ENCODE peak calls at places on chromosome 4, in nine cellular contexts. B, S, E, M, G, Y, O, R and U are unnamed samples.

GRCh38 chr4:168183717-168184571 is 91.6 kb downstream of the ANXA10 start:
- DNase-seq in B (peak; percentile 5), S (peak; percentile 50), E (no peak), M (no peak), G (peak; percentile 30), Y (no peak), O (no peak), R (peak; percentile 25), U (no peak)

GRCh38 chr4:137641554-137641953 is 109.3 kb upstream of the PCDH18 start:
- DNase-seq in B (no peak), S (no peak), E (no peak), M (no peak), G (no peak), Y (no peak), O (no peak), R (no peak), U (no peak)

GRCh38 chr4:154332681-154333421 is 158.7 kb downstream of the DCHS2 start:
- DNase-seq in B (no peak), S (no peak), E (no peak), M (no peak), G (no peak), Y (no peak), O (peak; percentile 63), R (peak; percentile 69), U (no peak)

GRCh38 chr4:13248621-13249298 is 235.4 kb downstream of the RAB28 start:
- DNase-seq in B (no peak), S (peak; percentile 38), E (no peak), M (no peak), G (no peak), Y (no peak), O (no peak), R (peak; percentile 48), U (no peak)

GRCh38 chr4:128123036-128123435 is 61.9 kb downstream of the LARP1B start:
- DNase-seq in B (no peak), S (no peak), E (no peak), M (no peak), G (no peak), Y (no peak), O (no peak), R (peak; percentile 45), U (no peak)

GRCh38 chr4:1337376-1337831 is 9.6 kb upstream of the UVSSA start:
- DNase-seq in B (no peak), S (peak; percentile 63), E (no peak), M (no peak), G (no peak), Y (peak; percentile 71), O (peak; percentile 68), R (peak; percentile 26), U (no peak)

GRCh38 chr4:162162672-162163071 is 1.1 kb downstream of the FSTL5 start:
- DNase-seq in B (no peak), S (no peak), E (no peak), M (no peak), G (no peak), Y (no peak), O (no peak), R (peak; percentile 59), U (no peak)

GRCh38 chr4:76764251-76764650 is 133.7 kb downstream of the SOWAHB start:
- DNase-seq in B (no peak), S (peak; percentile 73), E (no peak), M (no peak), G (peak; percentile 78), Y (no peak), O (no peak), R (peak; percentile 93), U (no peak)

GRCh38 chr4:128660361-128660964 is 149.0 kb upstream of the JADE1 start:
- DNase-seq in B (no peak), S (no peak), E (no peak), M (no peak), G (peak; percentile 94), Y (no peak), O (no peak), R (no peak), U (peak; percentile 36)

GRCh38 chr4:78168029-78168428 is 110.9 kb downstream of the FRAS1 start:
- DNase-seq in B (peak; percentile 47), S (no peak), E (no peak), M (no peak), G (no peak), Y (no peak), O (no peak), R (no peak), U (no peak)

GRCh38 chr4:105619193-105619931 is 66.9 kb downstream of the ARHGEF38 start:
- DNase-seq in B (peak; percentile 34), S (no peak), E (no peak), M (peak; percentile 82), G (no peak), Y (peak; percentile 76), O (no peak), R (no peak), U (peak; percentile 83)

GRCh38 chr4:39365360-39365759 is 802 bp downstream of the RFC1 start:
- DNase-seq in B (no peak), S (no peak), E (no peak), M (no peak), G (no peak), Y (no peak), O (no peak), R (no peak), U (no peak)

GRCh38 chr4:102403115-102403514 is 57.8 kb upstream of the SLC39A8 start:
- DNase-seq in B (no peak), S (no peak), E (no peak), M (no peak), G (no peak), Y (no peak), O (no peak), R (no peak), U (no peak)

GRCh38 chr4:134622194-134622593 is 420.6 kb upstream of the PABPC4L start:
- DNase-seq in B (no peak), S (no peak), E (no peak), M (no peak), G (no peak), Y (peak; percentile 4), O (no peak), R (no peak), U (no peak)

GRCh38 chr4:105147226-105148151 is 813 bp downstream of the TET2 start:
- DNase-seq in B (peak; percentile 27), S (peak; percentile 43), E (no peak), M (peak; percentile 68), G (peak; percentile 22), Y (peak; percentile 1), O (peak; percentile 4), R (peak; percentile 64), U (no peak)

GRCh38 chr4:112896326-112896892 is 153.0 kb upstream of the ANK2 start:
- DNase-seq in B (no peak), S (no peak), E (no peak), M (no peak), G (no peak), Y (no peak), O (no peak), R (peak; percentile 54), U (no peak)

GRCh38 chr4:26330186-26330787 is 9.5 kb downstream of the RBPJ start:
- DNase-seq in B (peak; percentile 67), S (peak; percentile 67), E (no peak), M (no peak), G (no peak), Y (peak; percentile 15), O (no peak), R (peak; percentile 77), U (no peak)

GRCh38 chr4:87884976-87885574 is 52.3 kb downstream of the MEPE start:
- DNase-seq in B (no peak), S (no peak), E (no peak), M (no peak), G (peak; percentile 60), Y (no peak), O (no peak), R (no peak), U (no peak)

GRCh38 chr4:82851902-82852750 is 38.8 kb downstream of the SEC31A start:
- DNase-seq in B (no peak), S (peak; percentile 56), E (no peak), M (no peak), G (no peak), Y (no peak), O (no peak), R (peak; percentile 59), U (no peak)

GRCh38 chr4:189237340-189237739 is 703.3 kb upstream of the FRG1 start:
- DNase-seq in B (no peak), S (no peak), E (no peak), M (no peak), G (no peak), Y (no peak), O (no peak), R (no peak), U (no peak)

GRCh38 chr4:85477538-85477937 is 2.6 kb downstream of the ARHGAP24 start:
- DNase-seq in B (no peak), S (no peak), E (no peak), M (no peak), G (no peak), Y (no peak), O (no peak), R (no peak), U (no peak)

GRCh38 chr4:96972920-96973319 is 1133.0 kb downstream of the PDHA2 start:
- DNase-seq in B (no peak), S (no peak), E (no peak), M (no peak), G (no peak), Y (no peak), O (no peak), R (no peak), U (no peak)

GRCh38 chr4:119647558-119647957 is 19.0 kb upstream of the PDE5A start:
- DNase-seq in B (no peak), S (no peak), E (no peak), M (no peak), G (no peak), Y (no peak), O (no peak), R (no peak), U (no peak)

GRCh38 chr4:125321709-125322362 is 7.1 kb downstream of the FAT4 start:
- DNase-seq in B (no peak), S (peak; percentile 58), E (no peak), M (no peak), G (no peak), Y (no peak), O (no peak), R (no peak), U (no peak)

GRCh38 chr4:83252782-83253405 is 31.7 kb downstream of the COQ2 start:
- DNase-seq in B (peak; percentile 27), S (peak; percentile 64), E (peak; percentile 29), M (no peak), G (peak; percentile 71), Y (peak; percentile 69), O (peak; percentile 65), R (peak; percentile 92), U (no peak)

GRCh38 chr4:141786921-141787320 is 150.5 kb downstream of the IL15 start:
- DNase-seq in B (no peak), S (no peak), E (no peak), M (no peak), G (no peak), Y (no peak), O (no peak), R (no peak), U (no peak)

GRCh38 chr4:120977435-120977997 is 55.0 kb upstream of the PRDM5 start:
- DNase-seq in B (no peak), S (peak; percentile 64), E (no peak), M (no peak), G (peak; percentile 45), Y (peak; percentile 10), O (no peak), R (peak; percentile 86), U (no peak)

GRCh38 chr4:95155759-95156451 is 392.9 kb downstream of the UNC5C start:
- DNase-seq in B (no peak), S (no peak), E (no peak), M (no peak), G (peak; percentile 53), Y (no peak), O (no peak), R (peak; percentile 44), U (no peak)

GRCh38 chr4:169745291-169745690 is 12.5 kb downstream of the HPF1 start:
- DNase-seq in B (no peak), S (peak; percentile 60), E (no peak), M (no peak), G (no peak), Y (no peak), O (no peak), R (no peak), U (no peak)

GRCh38 chr4:53055716-53056413 is 193.7 kb downstream of the RASL11B start:
- DNase-seq in B (no peak), S (no peak), E (no peak), M (no peak), G (peak; percentile 65), Y (no peak), O (no peak), R (no peak), U (no peak)

GRCh38 chr4:132646186-132646585 is 502.9 kb upstream of the PCDH10 start:
- DNase-seq in B (no peak), S (peak; percentile 2), E (no peak), M (no peak), G (peak; percentile 26), Y (no peak), O (no peak), R (no peak), U (no peak)